ENCODE peak calls at places on chromosome 12, in five cellular contexts. B is activated B cell treated with CpG ODN at 0.5 μM for 24 hours; U is sciatic nerve; Q is activated T-cell treated with anti-CD3 and anti-CD28 coated beads, Interleukin-2, amount 50 U/mL, for 72 hours; E is stimulated activated naive CD8-positive, alpha-beta T cell treated with anti-CD3 and anti-CD28 coated beads, Interleukin-15, amount 100 ng/mL, for 72 hours. C is an unnamed sample.

GRCh38 chr12:21912318-21912717 is 28.9 kb downstream of the ABCC9 start:
- ATAC-seq in B (no peak), U (no peak), Q (no peak), E (no peak), C (no peak)

GRCh38 chr12:75997658-75998057 is 33.9 kb downstream of the PHLDA1 start:
- ATAC-seq in B (no peak), U (no peak), Q (no peak), E (no peak), C (no peak)

GRCh38 chr12:48143898-48144297 is 13.4 kb downstream of the ASB8 start:
- ATAC-seq in B (no peak), U (no peak), Q (no peak), E (no peak), C (no peak)

GRCh38 chr12:122457627-122458026 is 35.2 kb upstream of the CLIP1 start:
- ATAC-seq in B (no peak), U (no peak), Q (no peak), E (no peak), C (no peak)

GRCh38 chr12:121611306-121611705 is 15.0 kb upstream of the ORAI1 start:
- ATAC-seq in B (peak; percentile 42), U (no peak), Q (peak; percentile 49), E (no peak), C (no peak)

GRCh38 chr12:108157856-108158255 is 28.8 kb downstream of the WSCD2 start:
- ATAC-seq in B (no peak), U (no peak), Q (no peak), E (no peak), C (no peak)

GRCh38 chr12:121786441-121786825 is 7.1 kb downstream of the RHOF start:
- ATAC-seq in B (no peak), U (no peak), Q (no peak), E (no peak), C (no peak)

GRCh38 chr12:30985814-30986452 is 59.4 kb downstream of the TSPAN11 start:
- ATAC-seq in B (peak; percentile 40), U (peak; percentile 82), Q (peak; percentile 68), E (peak; percentile 58), C (peak; percentile 52)

GRCh38 chr12:124371970-124372555 is 77.2 kb downstream of the RFLNA start:
- ATAC-seq in B (no peak), U (no peak), Q (no peak), E (peak; percentile 32), C (peak; percentile 29)

GRCh38 chr12:10528150-10528953 is 22.7 kb downstream of the EIF2S3B start:
- ATAC-seq in B (no peak), U (no peak), Q (no peak), E (no peak), C (no peak)

GRCh38 chr12:11555743-11556625 is 93.5 kb upstream of the ETV6 start:
- ATAC-seq in B (no peak), U (peak; percentile 80), Q (peak; percentile 69), E (peak; percentile 80), C (no peak)

GRCh38 chr12:28127455-28127854 is 62.8 kb upstream of the CCDC91 start:
- ATAC-seq in B (no peak), U (no peak), Q (no peak), E (no peak), C (no peak)

GRCh38 chr12:54431911-54432814 is 13.1 kb upstream of the ITGA5 start:
- ATAC-seq in B (no peak), U (peak; percentile 59), Q (peak; percentile 45), E (peak; percentile 30), C (no peak)

GRCh38 chr12:114425031-114425626 is 19.2 kb upstream of the TBX5 start:
- ATAC-seq in B (no peak), U (no peak), Q (no peak), E (no peak), C (no peak)

GRCh38 chr12:96239711-96240234 is 45.6 kb downstream of the ELK3 start:
- ATAC-seq in B (no peak), U (no peak), Q (no peak), E (no peak), C (no peak)

GRCh38 chr12:53466640-53467039 is 14.7 kb downstream of the PCBP2 start:
- ATAC-seq in B (no peak), U (no peak), Q (no peak), E (no peak), C (no peak)

GRCh38 chr12:30200864-30201263 is 417.1 kb upstream of the TMTC1 start:
- ATAC-seq in B (no peak), U (peak; percentile 39), Q (no peak), E (no peak), C (no peak)

GRCh38 chr12:74890237-74890599 is 319.4 kb downstream of the KCNC2 start:
- ATAC-seq in B (no peak), U (no peak), Q (peak; percentile 91), E (peak; percentile 90), C (no peak)

GRCh38 chr12:63826002-63826585 is 18.4 kb upstream of the SRGAP1 start:
- ATAC-seq in B (no peak), U (peak; percentile 81), Q (no peak), E (no peak), C (no peak)

GRCh38 chr12:123991402-123991951 is 18.5 kb downstream of the ZNF664 start:
- ATAC-seq in B (no peak), U (no peak), Q (no peak), E (peak; percentile 71), C (no peak)

GRCh38 chr12:133235401-133236112 is at the start of gene ANHX:
- ATAC-seq in B (no peak), U (no peak), Q (no peak), E (peak; percentile 35), C (peak; percentile 66)

GRCh38 chr12:43333650-43334043 is 218.4 kb downstream of the ADAMTS20 start:
- ATAC-seq in B (no peak), U (no peak), Q (no peak), E (no peak), C (no peak)

GRCh38 chr12:11650279-11650696 is 814 bp downstream of the ETV6 start:
- ATAC-seq in B (no peak), U (no peak), Q (no peak), E (no peak), C (no peak)

GRCh38 chr12:111636209-111636928 is 37.3 kb upstream of the ATXN2 start:
- ATAC-seq in B (no peak), U (peak; percentile 92), Q (no peak), E (no peak), C (no peak)

GRCh38 chr12:132191715-132192553 is 47.7 kb downstream of the NOC4L start:
- ATAC-seq in B (no peak), U (no peak), Q (no peak), E (no peak), C (no peak)

GRCh38 chr12:40505327-40505726 is 186.9 kb upstream of the CNTN1 start:
- ATAC-seq in B (no peak), U (no peak), Q (no peak), E (no peak), C (no peak)

GRCh38 chr12:57011438-57012424 is 4.6 kb downstream of the TAC3 start:
- ATAC-seq in B (no peak), U (no peak), Q (peak; percentile 76), E (peak; percentile 89), C (peak; percentile 63)

GRCh38 chr12:24404086-24404815 is 454.8 kb upstream of the SOX5 start:
- ATAC-seq in B (no peak), U (no peak), Q (no peak), E (no peak), C (no peak)

GRCh38 chr12:28178775-28179174 is 11.5 kb upstream of the CCDC91 start:
- ATAC-seq in B (no peak), U (no peak), Q (no peak), E (no peak), C (no peak)

GRCh38 chr12:8950702-8951478 is 1.4 kb upstream of the M6PR start:
- ATAC-seq in B (no peak), U (no peak), Q (no peak), E (no peak), C (no peak)